ENCODE peak calls at places on chromosomes 13 and 19, in nine cellular contexts. R is prostate gland, Y is gastrocnemius medialis, L is body of pancreas, K is tibial nerve, W is esophagus squamous epithelium, N is lower leg skin, M is heart left ventricle, G is IMR-90. S is an unnamed sample.

GRCh38 chr13:28046981-28047380 is 53.4 kb downstream of the FLT3 start:
- DNase-seq in R (no peak), Y (no peak), L (no peak), K (no peak), W (no peak), N (no peak), M (no peak), G (peak), S (no peak)

GRCh38 chr19:2962018-2962670 is 15.2 kb upstream of the TLE6 start:
- DNase-seq in R (peak), Y (peak), L (peak), K (no peak), W (no peak), N (no peak), M (no peak), G (peak), S (no peak)

GRCh38 chr13:22499919-22500318 is 680.9 kb upstream of the SGCG start:
- DNase-seq in R (no peak), Y (no peak), L (no peak), K (no peak), W (no peak), N (no peak), M (no peak), G (no peak), S (no peak)

GRCh38 chr13:27679896-27680295 is 58.2 kb downstream of the POLR1D start:
- DNase-seq in R (no peak), Y (no peak), L (no peak), K (no peak), W (no peak), N (no peak), M (no peak), G (no peak), S (no peak)

GRCh38 chr13:31890946-31891345 is 140.6 kb upstream of the FRY start:
- DNase-seq in R (no peak), Y (no peak), L (no peak), K (no peak), W (no peak), N (no peak), M (no peak), G (no peak), S (no peak)

GRCh38 chr13:97567510-97568243 is 133.7 kb downstream of the RAP2A start:
- DNase-seq in R (peak), Y (no peak), L (peak), K (no peak), W (no peak), N (peak), M (no peak), G (peak), S (peak)

GRCh38 chr19:30564551-30565011 is 192.4 kb downstream of the ZNF536 start:
- DNase-seq in R (no peak), Y (no peak), L (no peak), K (no peak), W (no peak), N (no peak), M (no peak), G (no peak), S (no peak)

GRCh38 chr19:33458807-33459206 is 62.8 kb downstream of the PEPD start:
- DNase-seq in R (no peak), Y (no peak), L (no peak), K (no peak), W (no peak), N (peak), M (no peak), G (no peak), S (no peak)

GRCh38 chr19:41617941-41618730 is 8.7 kb downstream of the CEACAM4 start:
- DNase-seq in R (no peak), Y (no peak), L (no peak), K (no peak), W (no peak), N (no peak), M (no peak), G (no peak), S (no peak)

GRCh38 chr19:33226550-33227241 is 1.0 kb upstream of the SLC7A10 start:
- DNase-seq in R (peak), Y (no peak), L (peak), K (no peak), W (no peak), N (no peak), M (no peak), G (no peak), S (no peak)

GRCh38 chr19:30103981-30104380 is 161.9 kb downstream of the URI1 start:
- DNase-seq in R (no peak), Y (no peak), L (no peak), K (no peak), W (no peak), N (no peak), M (no peak), G (no peak), S (no peak)

GRCh38 chr19:13880059-13880672 is 3.2 kb downstream of the NANOS3 start:
- DNase-seq in R (peak), Y (peak), L (peak), K (peak), W (peak), N (peak), M (peak), G (peak), S (peak)

GRCh38 chr13:109135018-109135417 is 505.6 kb downstream of the MYO16 start:
- DNase-seq in R (no peak), Y (no peak), L (no peak), K (no peak), W (no peak), N (no peak), M (no peak), G (no peak), S (no peak)

GRCh38 chr13:37984357-37984756 is 114.8 kb upstream of the TRPC4 start:
- DNase-seq in R (no peak), Y (no peak), L (no peak), K (no peak), W (no peak), N (no peak), M (no peak), G (no peak), S (no peak)

GRCh38 chr13:47621931-47622330 is 379.1 kb downstream of the SUCLA2 start:
- DNase-seq in R (no peak), Y (no peak), L (no peak), K (no peak), W (no peak), N (no peak), M (no peak), G (peak), S (no peak)

GRCh38 chr19:21586341-21587116 is 81.1 kb downstream of the ZNF429 start:
- DNase-seq in R (peak), Y (no peak), L (peak), K (no peak), W (no peak), N (no peak), M (no peak), G (no peak), S (no peak)

GRCh38 chr19:29628661-29629385 is 22.7 kb downstream of the POP4 start:
- DNase-seq in R (no peak), Y (no peak), L (no peak), K (no peak), W (no peak), N (no peak), M (no peak), G (no peak), S (no peak)

GRCh38 chr13:87684850-87685735 is 13.9 kb downstream of the SLITRK5 start:
- DNase-seq in R (no peak), Y (no peak), L (no peak), K (no peak), W (no peak), N (no peak), M (no peak), G (no peak), S (no peak)

GRCh38 chr13:34152996-34153395 is 335.0 kb downstream of the RFC3 start:
- DNase-seq in R (no peak), Y (no peak), L (no peak), K (no peak), W (no peak), N (no peak), M (no peak), G (no peak), S (no peak)

GRCh38 chr13:111917901-111918300 is 149.0 kb upstream of the SOX1 start:
- DNase-seq in R (no peak), Y (no peak), L (no peak), K (no peak), W (no peak), N (peak), M (no peak), G (no peak), S (peak)

GRCh38 chr19:58079792-58080191 is 18.2 kb downstream of the ZSCAN18 start:
- DNase-seq in R (no peak), Y (no peak), L (no peak), K (no peak), W (no peak), N (no peak), M (no peak), G (no peak), S (no peak)

GRCh38 chr19:49876422-49877019 is 634 bp downstream of the AKT1S1 start:
- DNase-seq in R (peak), Y (peak), L (peak), K (peak), W (peak), N (peak), M (peak), G (peak), S (peak)

GRCh38 chr13:110445722-110446569 is 115.6 kb downstream of the RAB20 start:
- DNase-seq in R (no peak), Y (no peak), L (no peak), K (no peak), W (no peak), N (peak), M (no peak), G (peak), S (no peak)

GRCh38 chr13:27082325-27082724 is 89.3 kb downstream of the USP12 start:
- DNase-seq in R (no peak), Y (no peak), L (no peak), K (no peak), W (no peak), N (no peak), M (no peak), G (no peak), S (no peak)

GRCh38 chr13:105442941-105443340 is 1092.5 kb downstream of the EFNB2 start:
- DNase-seq in R (no peak), Y (no peak), L (no peak), K (no peak), W (no peak), N (no peak), M (peak), G (peak), S (no peak)

GRCh38 chr13:52980695-52981094 is 47.9 kb upstream of the OLFM4 start:
- DNase-seq in R (no peak), Y (no peak), L (no peak), K (no peak), W (no peak), N (no peak), M (no peak), G (no peak), S (no peak)

GRCh38 chr13:73065665-73066350 is 7.0 kb downstream of the KLF5 start:
- DNase-seq in R (peak), Y (no peak), L (peak), K (no peak), W (no peak), N (no peak), M (no peak), G (no peak), S (no peak)

GRCh38 chr19:51247972-51248371 is 2.9 kb upstream of the SIGLECL1 start:
- DNase-seq in R (no peak), Y (no peak), L (no peak), K (no peak), W (no peak), N (no peak), M (no peak), G (no peak), S (no peak)

GRCh38 chr19:34475975-34476594 is 5.5 kb upstream of the WTIP start:
- DNase-seq in R (no peak), Y (no peak), L (no peak), K (no peak), W (no peak), N (peak), M (no peak), G (peak), S (no peak)

GRCh38 chr19:56476671-56477428 is at the start of gene ZNF667:
- DNase-seq in R (peak), Y (no peak), L (peak), K (peak), W (no peak), N (no peak), M (no peak), G (peak), S (no peak)

GRCh38 chr19:1063909-1064660 is 2.9 kb upstream of the ARHGAP45 start:
- DNase-seq in R (no peak), Y (no peak), L (no peak), K (no peak), W (no peak), N (no peak), M (no peak), G (no peak), S (no peak)

GRCh38 chr19:2398735-2399305 is 28.6 kb downstream of the TIMM13 start:
- DNase-seq in R (no peak), Y (no peak), L (no peak), K (no peak), W (no peak), N (no peak), M (no peak), G (no peak), S (no peak)

GRCh38 chr13:70841240-70842061 is 733.2 kb upstream of the KLHL1 start:
- DNase-seq in R (no peak), Y (no peak), L (no peak), K (no peak), W (no peak), N (no peak), M (no peak), G (no peak), S (no peak)

GRCh38 chr19:964761-965694 is 19.1 kb upstream of the WDR18 start:
- DNase-seq in R (no peak), Y (no peak), L (no peak), K (no peak), W (no peak), N (no peak), M (no peak), G (peak), S (no peak)

GRCh38 chr13:37369618-37370017 is 228.9 kb downstream of the POSTN start:
- DNase-seq in R (no peak), Y (no peak), L (no peak), K (no peak), W (no peak), N (no peak), M (no peak), G (peak), S (no peak)

DNA sequence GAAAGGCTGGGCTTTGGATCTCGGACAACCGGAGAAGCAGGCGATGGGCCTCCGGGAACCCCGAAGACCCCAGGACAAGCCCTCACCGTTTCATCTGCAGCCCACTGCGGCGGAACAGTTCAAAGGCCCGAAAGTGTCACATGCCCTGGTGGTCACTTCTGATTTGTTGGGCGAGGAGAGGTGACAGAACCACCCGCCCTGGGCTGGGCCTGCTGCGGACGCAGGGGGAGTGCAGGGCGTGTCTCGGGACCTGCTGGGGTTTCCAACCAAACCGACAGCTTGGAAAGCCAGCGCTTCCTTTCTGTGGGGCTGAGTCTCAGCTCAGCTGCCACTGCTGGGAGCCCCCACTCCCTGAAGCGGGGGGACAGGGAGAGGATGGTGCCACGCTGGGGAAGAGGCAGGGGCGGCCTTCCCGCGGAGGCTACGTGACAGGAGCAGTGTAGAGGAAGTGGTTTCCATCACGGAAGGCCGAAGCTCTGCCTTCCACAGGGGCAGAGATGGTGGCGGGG is 22.8 kb upstream of the ZBTB7A start:
- DNase-seq in R (no peak), Y (no peak), L (no peak), K (no peak), W (no peak), N (no peak), M (no peak), G (no peak), S (no peak)
- H3K4me3 ChIP-seq in R (no peak), Y (no peak), L (no peak), K (peak), W (peak), N (no peak), M (no peak), G (no peak), S (no peak)

DNA sequence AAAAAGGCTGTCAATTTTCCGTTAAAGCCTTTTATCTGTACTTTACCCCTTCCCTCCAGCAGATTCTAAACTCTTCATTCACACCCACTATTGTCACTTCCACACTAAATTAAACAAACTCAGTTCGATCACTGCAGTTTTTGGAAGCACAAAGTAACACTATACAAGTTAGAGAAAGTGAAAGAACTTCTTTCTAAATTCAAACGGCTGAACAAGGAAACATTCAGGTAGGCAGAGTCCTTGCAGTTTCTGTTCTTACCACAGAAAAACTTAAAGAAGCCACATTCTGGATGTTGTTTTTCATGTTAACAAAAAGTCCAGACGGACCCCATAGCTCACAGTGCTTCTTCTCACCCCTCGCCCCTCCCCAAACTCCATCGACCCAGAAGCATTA is 27.5 kb upstream of the UBE2L5 start:
- DNase-seq in R (no peak), Y (no peak), L (no peak), K (no peak), W (no peak), N (no peak), M (no peak), G (peak), S (no peak)
- TF ChIP-seq POLR2A in R (no peak), Y (no peak), L (no peak), K (no peak), W (no peak), N (no peak), M (no peak), G (no peak), S (no peak)

DNA sequence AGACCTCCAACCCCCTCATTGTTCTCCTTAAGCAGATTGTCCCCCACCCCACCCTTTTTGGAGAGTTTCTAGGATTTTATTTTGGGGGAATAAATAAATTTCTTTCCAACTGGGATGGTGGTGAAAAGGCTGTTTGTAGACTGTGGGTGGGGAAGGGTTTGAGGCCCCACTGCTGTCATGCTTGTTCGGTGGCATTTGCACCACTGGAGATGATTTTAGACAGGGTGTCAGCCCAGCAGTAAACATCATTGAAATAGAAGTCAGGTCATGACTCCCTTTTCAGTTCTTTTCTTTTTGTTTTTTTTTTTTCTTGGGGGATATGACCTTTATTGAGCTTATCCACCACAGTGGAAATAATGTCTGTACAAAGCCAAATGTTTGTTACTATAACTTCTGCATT is 14.0 kb downstream of the UBAC2 start:
- DNase-seq in R (no peak), Y (no peak), L (no peak), K (no peak), W (no peak), N (no peak), M (no peak), G (no peak), S (no peak)
- TF ChIP-seq CTCF in R (no peak), Y (no peak), L (no peak), K (no peak), W (no peak), N (no peak), M (no peak), G (no peak), S (no peak)

DNA sequence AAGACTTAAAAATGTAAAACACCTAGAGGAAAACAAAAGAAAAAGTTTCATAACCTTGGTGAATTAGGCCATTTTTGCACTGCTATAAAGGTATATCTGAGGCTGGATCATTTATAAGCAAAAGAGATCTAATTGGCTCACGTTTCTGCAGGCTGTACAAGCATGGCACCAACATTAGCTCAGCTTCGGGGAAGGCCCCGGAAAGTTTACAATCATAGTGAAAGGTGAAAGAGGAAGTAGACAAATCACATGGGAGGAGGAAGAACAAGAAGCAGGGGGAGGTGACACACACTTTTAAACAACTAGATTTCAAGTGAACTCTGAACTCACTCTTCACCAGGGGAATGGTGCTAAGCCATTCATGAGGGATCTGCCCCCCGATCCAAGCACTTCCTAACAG is 1358.5 kb upstream of the PCDH9 start:
- DNase-seq in R (no peak), Y (no peak), L (no peak), K (no peak), W (no peak), N (no peak), M (no peak), G (no peak), S (no peak)
- H3K4me3 ChIP-seq in R (no peak), Y (no peak), L (no peak), K (no peak), W (no peak), N (no peak), M (no peak), G (no peak), S (no peak)

DNA sequence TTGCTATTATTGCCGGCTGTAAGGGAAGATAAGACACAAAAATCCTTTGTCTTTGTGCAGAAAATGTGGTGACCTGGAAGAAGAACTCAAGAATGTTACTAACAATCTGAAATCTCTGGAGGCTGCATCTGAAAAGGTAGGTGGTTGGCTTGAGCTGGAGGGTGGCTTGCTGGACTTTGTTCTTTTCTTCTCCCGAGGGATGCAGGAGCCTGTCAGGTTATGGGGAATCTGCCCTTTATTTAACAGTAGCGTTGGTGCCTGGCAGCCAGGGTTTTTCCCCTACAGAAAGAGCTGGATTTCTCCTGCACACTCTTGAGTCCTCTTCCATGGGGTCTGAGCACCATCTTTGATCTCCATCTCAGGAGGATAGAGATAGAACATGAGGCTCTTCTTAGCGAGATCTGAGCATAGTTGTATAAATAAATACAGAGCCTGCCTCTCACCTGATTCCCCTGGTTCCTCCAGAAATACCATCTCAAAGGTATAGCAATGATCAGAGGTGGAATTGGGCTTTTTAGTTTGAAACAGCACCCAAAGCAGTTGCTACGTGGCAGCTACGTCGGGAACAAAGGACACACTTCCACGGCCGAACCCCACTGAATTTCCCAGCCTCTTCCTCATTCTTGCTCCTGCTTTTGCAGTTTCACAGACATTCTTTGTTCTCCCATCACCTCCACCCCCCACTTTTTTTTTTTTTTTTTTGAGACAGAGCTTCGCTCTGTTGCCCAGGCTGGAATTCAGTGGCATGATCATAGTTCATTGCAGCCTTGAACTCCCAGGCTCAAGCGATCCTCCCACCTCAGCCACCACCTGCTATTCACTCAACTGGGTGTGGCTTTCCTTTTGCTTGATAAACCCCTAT is 12.9 kb downstream of the TPM4 start:
- DNase-seq in R (no peak), Y (no peak), L (peak), K (no peak), W (no peak), N (no peak), M (no peak), G (no peak), S (no peak)
- TF ChIP-seq POLR2A in R (no peak), Y (no peak), L (peak), K (no peak), W (no peak), N (no peak), M (no peak), G (no peak), S (no peak)